ENCODE peak calls at places on chromosome 7, in eight cellular contexts. W is AG20443; G is osteocyte; K is heart left ventricle; M is ELF-1; N is astrocyte of the cerebellum; L is central memory CD4-positive, alpha-beta T cell; S is HuH-7.5. F is an unnamed sample.
A peak's percentile ranks its signal among the peaks of the same experiment; 100 is the strongest.

GRCh38 chr7:98284335-98285036 is 3.0 kb downstream of the BRI3 start:
- DNase-seq in M (peak; percentile 66), G (peak; percentile 88), W (peak; percentile 88), K (peak; percentile 92), N (no peak), L (no peak), S (no peak), F (peak; percentile 58)

GRCh38 chr7:90726120-90726519 is 130.0 kb downstream of the CDK14 start:
- DNase-seq in S (no peak), M (no peak), N (no peak), G (no peak), L (no peak), K (no peak), W (peak; percentile 18), F (no peak)

GRCh38 chr7:112462236-112462635 is 12.0 kb downstream of the IFRD1 start:
- DNase-seq in N (peak; percentile 57), S (no peak), W (peak; percentile 46), L (no peak), G (no peak), M (no peak), K (no peak), F (peak; percentile 58)

GRCh38 chr7:36079446-36080025 is 73.5 kb upstream of the EEPD1 start:
- DNase-seq in K (no peak), S (no peak), W (peak; percentile 32), G (no peak), L (no peak), N (no peak), M (no peak), F (no peak)

GRCh38 chr7:114419441-114420107 is 5.0 kb downstream of the FOXP2 start:
- DNase-seq in M (no peak), K (no peak), G (no peak), W (no peak), L (no peak), S (no peak), N (no peak), F (no peak)

GRCh38 chr7:44275829-44276570 is 49.4 kb downstream of the CAMK2B start:
- DNase-seq in N (no peak), S (no peak), G (no peak), W (no peak), M (peak; percentile 75), K (peak; percentile 14), L (no peak), F (no peak)

GRCh38 chr7:69787736-69788431 is 189.6 kb downstream of the AUTS2 start:
- DNase-seq in W (no peak), S (no peak), N (peak; percentile 9), M (no peak), G (no peak), L (no peak), K (no peak), F (no peak)

GRCh38 chr7:155993420-155994252 is 181.4 kb upstream of the SHH start:
- DNase-seq in L (no peak), S (no peak), G (no peak), N (no peak), M (no peak), K (no peak), W (no peak), F (no peak)

GRCh38 chr7:149232362-149232761 is 7.1 kb upstream of the ZNF212 start:
- DNase-seq in N (no peak), K (no peak), M (no peak), S (no peak), L (no peak), G (no peak), W (no peak), F (no peak)

GRCh38 chr7:32062150-32062549 is 8.1 kb downstream of the PDE1C start:
- DNase-seq in N (no peak), G (no peak), W (peak; percentile 33), L (no peak), M (peak; percentile 78), S (no peak), K (peak; percentile 57), F (peak; percentile 86)

GRCh38 chr7:13947535-13947934 is 41.9 kb downstream of the ETV1 start:
- DNase-seq in S (no peak), K (no peak), G (no peak), M (no peak), W (no peak), L (no peak), N (no peak), F (no peak)

GRCh38 chr7:159033956-159034938 is 110.4 kb downstream of the VIPR2 start:
- DNase-seq in G (peak; percentile 82), L (no peak), N (no peak), M (no peak), W (no peak), S (no peak), K (no peak), F (no peak)